ENCODE peak calls at places on chromosomes 11 and 22, in eight cellular contexts. G, N, J, D, P, T, U and V are unnamed samples.
A peak's percentile ranks its signal among the peaks of the same experiment; 100 is the strongest.

GRCh38 chr22:43891360-43892182 is at the start of gene PNPLA5:
- DNase-seq in G (no peak), N (no peak), J (no peak), D (no peak), P (no peak), T (no peak), U (peak; percentile 39), V (peak; percentile 52)

GRCh38 chr22:45200862-45201511 is 37.3 kb downstream of the NUP50 start:
- DNase-seq in G (no peak), N (no peak), J (no peak), D (no peak), P (no peak), T (no peak), U (peak; percentile 96), V (no peak)

GRCh38 chr11:6746086-6746618 is 25.6 kb downstream of the OR2AG2 start:
- DNase-seq in G (no peak), N (peak; percentile 84), J (no peak), D (no peak), P (no peak), T (no peak), U (no peak), V (no peak)

GRCh38 chr22:18966748-18967147 is 30.7 kb upstream of the PRODH start:
- DNase-seq in G (no peak), N (no peak), J (no peak), D (no peak), P (no peak), T (no peak), U (no peak), V (no peak)

GRCh38 chr11:60158666-60159065 is 24.2 kb downstream of the MS4A6A start:
- DNase-seq in G (no peak), N (no peak), J (no peak), D (no peak), P (no peak), T (no peak), U (no peak), V (no peak)

GRCh38 chr11:10490398-10491232 is 35.6 kb downstream of the AMPD3 start:
- DNase-seq in G (no peak), N (no peak), J (no peak), D (no peak), P (peak; percentile 94), T (peak; percentile 98), U (peak; percentile 85), V (peak; percentile 63)

GRCh38 chr11:128239224-128239790 is 348.1 kb downstream of the ETS1 start:
- DNase-seq in G (no peak), N (peak; percentile 15), J (no peak), D (no peak), P (no peak), T (no peak), U (no peak), V (no peak)

GRCh38 chr11:1821562-1821961 is 13.2 kb upstream of the SYT8 start:
- DNase-seq in G (no peak), N (no peak), J (no peak), D (no peak), P (no peak), T (no peak), U (no peak), V (no peak)

GRCh38 chr11:58028687-58029411 is 1.9 kb upstream of the OR6Q1 start:
- DNase-seq in G (no peak), N (no peak), J (no peak), D (no peak), P (peak; percentile 64), T (no peak), U (no peak), V (no peak)

GRCh38 chr11:44760917-44761545 is 34.3 kb downstream of the TSPAN18 start:
- DNase-seq in G (no peak), N (no peak), J (no peak), D (peak; percentile 53), P (peak; percentile 79), T (peak; percentile 67), U (peak; percentile 82), V (no peak)

GRCh38 chr11:106101370-106101769 is 23.9 kb downstream of the AASDHPPT start:
- DNase-seq in G (no peak), N (no peak), J (no peak), D (no peak), P (no peak), T (no peak), U (no peak), V (no peak)

GRCh38 chr22:19514831-19515565 is 9.2 kb downstream of the CLDN5 start:
- DNase-seq in G (no peak), N (no peak), J (no peak), D (no peak), P (no peak), T (no peak), U (no peak), V (no peak)

GRCh38 chr22:50218996-50219727 is 18.4 kb downstream of the SELENOO start:
- DNase-seq in G (no peak), N (peak; percentile 18), J (no peak), D (no peak), P (peak; percentile 75), T (no peak), U (peak; percentile 69), V (no peak)

GRCh38 chr11:7415537-7415817 is 69.8 kb upstream of the OLFML1 start:
- DNase-seq in G (no peak), N (no peak), J (no peak), D (peak; percentile 2), P (no peak), T (no peak), U (no peak), V (no peak)

GRCh38 chr22:19742160-19743066 is 18.2 kb upstream of the TBX1 start:
- DNase-seq in G (no peak), N (no peak), J (no peak), D (no peak), P (no peak), T (no peak), U (no peak), V (no peak)

GRCh38 chr22:26756675-26757293 is 99.4 kb downstream of the MIAT start:
- DNase-seq in G (peak; percentile 69), N (peak; percentile 30), J (peak; percentile 21), D (peak; percentile 71), P (peak; percentile 58), T (no peak), U (peak; percentile 77), V (peak; percentile 82)

GRCh38 chr11:99988105-99988907 is 698.8 kb upstream of the ARHGAP42 start:
- DNase-seq in G (no peak), N (no peak), J (no peak), D (no peak), P (no peak), T (no peak), U (no peak), V (no peak)

GRCh38 chr11:103396237-103396636 is 287.0 kb downstream of the DYNC2H1 start:
- DNase-seq in G (no peak), N (no peak), J (no peak), D (no peak), P (no peak), T (no peak), U (no peak), V (no peak)

GRCh38 chr11:90614318-90614717 is 391.5 kb upstream of the CHORDC1 start:
- DNase-seq in G (no peak), N (no peak), J (no peak), D (no peak), P (no peak), T (no peak), U (no peak), V (no peak)

GRCh38 chr11:70924108-70924507 is 328.3 kb downstream of the SHANK2 start:
- DNase-seq in G (no peak), N (no peak), J (no peak), D (no peak), P (no peak), T (no peak), U (no peak), V (no peak)

GRCh38 chr11:126061707-126062678 is 673 bp downstream of the CDON start:
- DNase-seq in G (peak; percentile 28), N (peak; percentile 47), J (peak; percentile 15), D (no peak), P (peak; percentile 12), T (no peak), U (peak; percentile 53), V (peak; percentile 36)

GRCh38 chr22:43534916-43535315 is 123.1 kb downstream of the MPPED1 start:
- DNase-seq in G (no peak), N (no peak), J (no peak), D (no peak), P (no peak), T (no peak), U (no peak), V (no peak)

GRCh38 chr11:28448186-28448585 is 340.0 kb downstream of the METTL15 start:
- DNase-seq in G (no peak), N (no peak), J (no peak), D (no peak), P (peak; percentile 49), T (peak; percentile 14), U (no peak), V (no peak)

GRCh38 chr11:75482931-75483469 is 42.7 kb downstream of the GDPD5 start:
- DNase-seq in G (no peak), N (no peak), J (no peak), D (no peak), P (no peak), T (no peak), U (no peak), V (no peak)

GRCh38 chr11:11984563-11984962 is 23.9 kb downstream of the DKK3 start:
- DNase-seq in G (no peak), N (no peak), J (no peak), D (no peak), P (peak; percentile 34), T (no peak), U (no peak), V (no peak)

GRCh38 chr22:29109853-29110252 is 37.0 kb downstream of the KREMEN1 start:
- DNase-seq in G (no peak), N (no peak), J (no peak), D (no peak), P (no peak), T (no peak), U (peak; percentile 10), V (no peak)

GRCh38 chr11:72720806-72721205 is 31.4 kb downstream of the ARAP1 start:
- DNase-seq in G (no peak), N (no peak), J (no peak), D (no peak), P (no peak), T (no peak), U (no peak), V (no peak)